ENCODE peak calls at places on chromosomes 3 and 15, in four cellular contexts. X, G, V and Z are unnamed samples. For H3K4me1, the result is how much of the 10 kb centered on the place peaks cover.

GRCh38 chr3:149808209-149808829 is 4.7 kb upstream of the RNF13 start:
- DNase-seq in X (peak), G (peak), V (peak), Z (peak)

GRCh38 chr3:18618723-18619122 is 193.6 kb upstream of the SATB1 start:
- DNase-seq in X (no peak), G (no peak), V (peak), Z (no peak)

GRCh38 chr15:55108858-55109518 is 87.8 kb downstream of the RSL24D1 start:
- DNase-seq in X (peak), G (peak), V (peak), Z (peak)

GRCh38 chr3:49498239-49498638 is 28.2 kb downstream of the DAG1 start:
- DNase-seq in X (no peak), G (no peak), V (no peak), Z (no peak)

GRCh38 chr3:86794336-86795065 is 196.4 kb downstream of the VGLL3 start:
- DNase-seq in X (no peak), G (peak), V (peak), Z (no peak)

GRCh38 chr3:48119495-48120193 is 68.6 kb downstream of the CDC25A start:
- DNase-seq in X (peak), G (peak), V (no peak), Z (peak)

GRCh38 chr15:39574416-39574815 is 6.5 kb upstream of the THBS1 start:
- DNase-seq in X (no peak), G (peak), V (no peak), Z (no peak)

GRCh38 chr15:34011476-34011875 is 27.5 kb downstream of the AVEN start:
- DNase-seq in X (no peak), G (no peak), V (no peak), Z (no peak)

GRCh38 chr15:95086543-95087252 is 855.3 kb downstream of the MCTP2 start:
- DNase-seq in X (no peak), G (peak), V (no peak), Z (no peak)

GRCh38 chr3:155386817-155387403 is 93.4 kb upstream of the STRIT1 start:
- DNase-seq in X (no peak), G (no peak), V (no peak), Z (no peak)

GRCh38 chr3:150747909-150748568 is 14.9 kb downstream of the SIAH2 start:
- DNase-seq in X (no peak), G (no peak), V (no peak), Z (no peak)

GRCh38 chr3:196643201-196643749 is 3.8 kb downstream of the NRROS start:
- DNase-seq in X (peak), G (no peak), V (no peak), Z (no peak)

GRCh38 chr3:14925729-14926591 is 21.4 kb upstream of the NR2C2 start:
- DNase-seq in X (no peak), G (peak), V (peak), Z (no peak)

GRCh38 chr3:99578339-99578970 is 59.9 kb upstream of the COL8A1 start:
- DNase-seq in X (no peak), G (no peak), V (no peak), Z (no peak)

GRCh38 chr15:34725565-34725964 is 29.2 kb downstream of the GJD2 start:
- DNase-seq in X (no peak), G (peak), V (no peak), Z (no peak)

GRCh38 chr3:126100688-126101301 is 16.9 kb upstream of the SLC41A3 start:
- DNase-seq in X (peak), G (peak), V (no peak), Z (no peak)

GRCh38 chr3:50242778-50243551 is 7.0 kb downstream of the GNAI2 start:
- DNase-seq in X (peak), G (no peak), V (peak), Z (peak)

GRCh38 chr3:184338538-184338945 is 1.1 kb downstream of the FAM131A start:
- DNase-seq in X (peak), G (peak), V (peak), Z (peak)

GRCh38 chr3:184337315-184337714 is at the start of gene FAM131A:
- DNase-seq in X (peak), G (no peak), V (peak), Z (peak)

GRCh38 chr3:184336484-184337230 is 743 bp upstream of the FAM131A start:
- DNase-seq in X (peak), G (peak), V (peak), Z (no peak)

GRCh38 chr3:184337981-184338380 is 581 bp downstream of the FAM131A start:
- DNase-seq in X (no peak), G (no peak), V (no peak), Z (no peak)

GRCh38 chr3:184339016-184339415 is 1.6 kb downstream of the FAM131A start:
- DNase-seq in X (no peak), G (no peak), V (peak), Z (no peak)
- H3K4me1 ChIP-seq in X (under half), G (under half), V (under half), Z (half or more)

GRCh38 chr15:72227192-72227586 is 3.8 kb downstream of the PKM start:
- DNase-seq in X (no peak), G (peak), V (no peak), Z (no peak)

GRCh38 chr15:72230197-72231065 is 559 bp downstream of the PKM start:
- DNase-seq in X (peak), G (peak), V (peak), Z (peak)

GRCh38 chr15:72229076-72229946 is 1.7 kb downstream of the PKM start:
- DNase-seq in X (no peak), G (peak), V (peak), Z (peak)

GRCh38 chr15:72229947-72230196 is 1.1 kb downstream of the PKM start:
- DNase-seq in X (no peak), G (no peak), V (no peak), Z (no peak)

GRCh38 chr15:72227720-72228119 is 3.3 kb downstream of the PKM start:
- DNase-seq in X (no peak), G (no peak), V (no peak), Z (no peak)
- H3K4me3 ChIP-seq in X (no peak), G (peak), V (peak), Z (peak)

GRCh38 chr3:66498718-66499611 is 1.9 kb downstream of the LRIG1 start:
- DNase-seq in X (peak), G (no peak), V (no peak), Z (no peak)
- H3K4me1 ChIP-seq in X (under half), G (under half), V (half or more), Z (half or more)

GRCh38 chr15:41503669-41504010 is 10.0 kb downstream of the ITPKA start:
- DNase-seq in X (no peak), G (no peak), V (no peak), Z (no peak)

GRCh38 chr15:41499109-41499851 is 5.6 kb downstream of the ITPKA start:
- DNase-seq in X (no peak), G (no peak), V (no peak), Z (no peak)

GRCh38 chr15:41501961-41502786 is 8.5 kb downstream of the ITPKA start:
- DNase-seq in X (no peak), G (peak), V (peak), Z (no peak)

GRCh38 chr15:41502787-41503668 is 9.4 kb downstream of the ITPKA start:
- DNase-seq in X (no peak), G (no peak), V (peak), Z (no peak)

GRCh38 chr15:41501191-41501917 is 7.7 kb downstream of the ITPKA start:
- DNase-seq in X (no peak), G (peak), V (peak), Z (no peak)
- H3K4me3 ChIP-seq in X (peak), G (no peak), V (peak), Z (peak)

GRCh38 chr3:20056727-20057611 is 16.7 kb downstream of the KAT2B start:
- DNase-seq in X (no peak), G (peak), V (no peak), Z (no peak)
- H3K4me1 ChIP-seq in X (under half), G (under half), V (under half), Z (half or more)

DNA sequence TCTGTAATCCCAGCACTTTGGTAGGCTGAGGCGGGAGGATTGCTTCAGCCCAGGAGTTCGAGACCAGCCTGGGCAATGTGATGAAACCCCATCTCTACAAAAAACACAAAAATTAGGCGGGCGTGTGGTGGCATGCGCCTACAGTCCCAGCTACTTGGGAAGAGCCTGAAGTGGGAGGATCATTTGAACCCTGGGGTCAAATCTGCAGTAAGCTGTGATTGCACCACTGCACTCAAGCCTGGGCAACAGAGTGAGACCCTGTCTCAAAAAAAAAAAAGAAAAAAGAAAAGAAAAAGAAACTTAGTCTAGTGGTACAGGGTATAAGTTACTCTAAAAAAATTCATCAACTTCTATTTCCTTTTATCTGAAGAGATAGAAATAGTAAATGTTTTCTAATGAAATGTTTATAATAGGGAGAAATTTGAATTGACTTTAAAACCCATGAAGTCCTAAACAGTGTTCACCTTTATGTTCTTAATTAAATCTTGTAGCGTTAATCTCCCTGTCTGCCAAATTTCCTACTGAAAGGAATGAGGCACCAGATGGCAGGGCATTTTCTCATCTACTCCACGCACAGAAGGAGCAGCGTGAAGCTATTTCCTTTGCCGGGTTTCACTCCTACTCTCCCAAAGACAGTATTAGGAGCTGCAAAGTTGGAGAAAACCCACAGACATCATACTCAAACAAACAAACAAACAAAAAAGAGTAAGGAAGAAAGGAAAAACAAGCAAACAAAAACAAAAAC is 1.9 kb downstream of the PCLAF start:
- DNase-seq in X (no peak), G (peak), V (no peak), Z (no peak)
- H3K4me3 ChIP-seq in X (no peak), G (no peak), V (peak), Z (no peak)

GRCh38 chr15:41943543-41944312 is 28.6 kb downstream of the EHD4 start:
- DNase-seq in X (no peak), G (no peak), V (no peak), Z (no peak)

GRCh38 chr15:41945221-41945620 is 27.1 kb downstream of the EHD4 start:
- DNase-seq in X (no peak), G (no peak), V (no peak), Z (no peak)

GRCh38 chr15:41946970-41947369 is 25.4 kb downstream of the EHD4 start:
- DNase-seq in X (no peak), G (no peak), V (no peak), Z (peak)

GRCh38 chr15:41944313-41944940 is 27.9 kb downstream of the EHD4 start:
- DNase-seq in X (peak), G (peak), V (no peak), Z (peak)

DNA sequence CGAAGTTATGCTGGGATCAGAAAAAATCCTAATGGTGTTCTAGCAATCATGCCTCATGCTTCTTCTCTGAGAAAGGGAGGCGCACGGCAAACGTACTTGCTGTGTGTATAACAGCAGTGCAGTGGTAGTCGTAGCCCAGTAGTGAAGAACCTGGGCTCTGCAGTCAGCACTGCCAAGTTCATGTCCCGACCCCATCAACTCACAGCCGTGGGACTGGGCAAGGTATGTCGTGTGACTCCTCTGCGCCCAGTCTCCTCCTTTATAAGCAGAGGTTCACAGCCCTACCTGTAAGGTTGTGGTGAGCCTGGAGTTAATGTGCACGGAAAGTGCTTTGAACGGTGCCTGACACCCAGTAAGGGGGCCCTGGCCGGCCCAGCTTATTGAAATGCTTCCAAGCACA is 26.7 kb downstream of the EHD4 start:
- DNase-seq in X (no peak), G (no peak), V (no peak), Z (no peak)
- H3K4me1 ChIP-seq in X (half or more), G (under half), V (under half), Z (half or more)

GRCh38 chr3:186361612-186362408 is at the start of gene DGKG:
- DNase-seq in X (peak), G (peak), V (peak), Z (peak)
- H3K4me3 ChIP-seq in X (peak), G (peak), V (peak), Z (peak)

GRCh38 chr15:50750227-50750597 is 15.3 kb downstream of the SPPL2A start:
- DNase-seq in X (no peak), G (no peak), V (no peak), Z (no peak)
- H3K4me1 ChIP-seq in X (under half), G (under half), V (under half), Z (half or more)

GRCh38 chr3:115876860-115877646 is 253.7 kb downstream of the GAP43 start:
- DNase-seq in X (no peak), G (peak), V (no peak), Z (no peak)
- H3K4me3 ChIP-seq in X (peak), G (peak), V (no peak), Z (peak)